ENCODE peak calls at places on chromosomes 5 and 9, in seven cellular contexts. One of them, this sample, is unnamed.

GRCh38 chr5:58922392-58923171 is 339.7 kb downstream of the RAB3C start:
- DNase-seq in adrenal gland: peak
- DNase-seq in ovary: peak
- DNase-seq in H1: no peak
- DNase-seq in uterus: peak
- DNase-seq in stomach: peak
- DNase-seq in thyroid gland: peak
- DNase-seq in this sample: peak

GRCh38 chr5:92836861-92837755 is 743.9 kb downstream of the NR2F1-AS1 start:
- DNase-seq in adrenal gland: no peak
- DNase-seq in ovary: no peak
- DNase-seq in H1: no peak
- DNase-seq in uterus: no peak
- DNase-seq in stomach: no peak
- DNase-seq in thyroid gland: no peak
- DNase-seq in this sample: no peak

GRCh38 chr5:179773686-179774040 is 20.1 kb upstream of the LTC4S start:
- DNase-seq in adrenal gland: no peak
- DNase-seq in ovary: no peak
- DNase-seq in H1: no peak
- DNase-seq in uterus: no peak
- DNase-seq in stomach: no peak
- DNase-seq in thyroid gland: no peak
- DNase-seq in this sample: no peak

GRCh38 chr5:79809743-79810142 is 120.1 kb downstream of the CMYA5 start:
- DNase-seq in adrenal gland: no peak
- DNase-seq in ovary: no peak
- DNase-seq in H1: no peak
- DNase-seq in uterus: no peak
- DNase-seq in stomach: no peak
- DNase-seq in thyroid gland: no peak
- DNase-seq in this sample: no peak

GRCh38 chr9:95211028-95211427 is 106.5 kb downstream of the FANCC start:
- DNase-seq in adrenal gland: no peak
- DNase-seq in ovary: no peak
- DNase-seq in H1: no peak
- DNase-seq in uterus: no peak
- DNase-seq in stomach: no peak
- DNase-seq in thyroid gland: peak
- DNase-seq in this sample: peak

GRCh38 chr5:63401434-63402046 is 560.7 kb downstream of the HTR1A start:
- DNase-seq in adrenal gland: peak
- DNase-seq in ovary: peak
- DNase-seq in H1: peak
- DNase-seq in uterus: peak
- DNase-seq in stomach: peak
- DNase-seq in thyroid gland: peak
- DNase-seq in this sample: peak

GRCh38 chr5:143311428-143311827 is 92.1 kb downstream of the NR3C1 start:
- DNase-seq in adrenal gland: no peak
- DNase-seq in ovary: no peak
- DNase-seq in H1: no peak
- DNase-seq in uterus: no peak
- DNase-seq in stomach: no peak
- DNase-seq in thyroid gland: no peak
- DNase-seq in this sample: no peak

GRCh38 chr9:120336021-120336752 is 243.8 kb downstream of the CDK5RAP2 start:
- DNase-seq in adrenal gland: peak
- DNase-seq in ovary: no peak
- DNase-seq in H1: peak
- DNase-seq in uterus: no peak
- DNase-seq in stomach: peak
- DNase-seq in thyroid gland: peak
- DNase-seq in this sample: no peak

GRCh38 chr5:113186061-113186460 is 209.5 kb downstream of the DCP2 start:
- DNase-seq in adrenal gland: no peak
- DNase-seq in ovary: no peak
- DNase-seq in H1: no peak
- DNase-seq in uterus: no peak
- DNase-seq in stomach: no peak
- DNase-seq in thyroid gland: peak
- DNase-seq in this sample: no peak

GRCh38 chr5:150144876-150145275 is 10.8 kb downstream of the PDGFRB start:
- DNase-seq in adrenal gland: no peak
- DNase-seq in ovary: no peak
- DNase-seq in H1: no peak
- DNase-seq in uterus: no peak
- DNase-seq in stomach: no peak
- DNase-seq in thyroid gland: no peak
- DNase-seq in this sample: no peak

GRCh38 chr5:107378218-107378899 is 292.4 kb downstream of the EFNA5 start:
- DNase-seq in adrenal gland: no peak
- DNase-seq in ovary: no peak
- DNase-seq in H1: no peak
- DNase-seq in uterus: no peak
- DNase-seq in stomach: no peak
- DNase-seq in thyroid gland: no peak
- DNase-seq in this sample: no peak

GRCh38 chr5:64666058-64666457 is 24.2 kb upstream of the SHISAL2B start:
- DNase-seq in adrenal gland: no peak
- DNase-seq in ovary: no peak
- DNase-seq in H1: no peak
- DNase-seq in uterus: no peak
- DNase-seq in stomach: no peak
- DNase-seq in thyroid gland: no peak
- DNase-seq in this sample: no peak

GRCh38 chr9:81535542-81536241 is 153.7 kb downstream of the TLE1 start:
- DNase-seq in adrenal gland: no peak
- DNase-seq in ovary: no peak
- DNase-seq in H1: no peak
- DNase-seq in uterus: no peak
- DNase-seq in stomach: no peak
- DNase-seq in thyroid gland: no peak
- DNase-seq in this sample: no peak

GRCh38 chr9:89375181-89375760 is 57.0 kb downstream of the SECISBP2 start:
- DNase-seq in adrenal gland: peak
- DNase-seq in ovary: no peak
- DNase-seq in H1: no peak
- DNase-seq in uterus: no peak
- DNase-seq in stomach: no peak
- DNase-seq in thyroid gland: peak
- DNase-seq in this sample: no peak

GRCh38 chr5:121156565-121156964 is 692.5 kb downstream of the PRR16 start:
- DNase-seq in adrenal gland: no peak
- DNase-seq in ovary: no peak
- DNase-seq in H1: no peak
- DNase-seq in uterus: no peak
- DNase-seq in stomach: no peak
- DNase-seq in thyroid gland: no peak
- DNase-seq in this sample: no peak

GRCh38 chr9:121765021-121765950 is 113.9 kb downstream of the DAB2IP start:
- DNase-seq in adrenal gland: peak
- DNase-seq in ovary: peak
- DNase-seq in H1: no peak
- DNase-seq in uterus: peak
- DNase-seq in stomach: peak
- DNase-seq in thyroid gland: no peak
- DNase-seq in this sample: peak

GRCh38 chr9:97386733-97387503 is 25.0 kb upstream of the TDRD7 start:
- DNase-seq in adrenal gland: peak
- DNase-seq in ovary: peak
- DNase-seq in H1: peak
- DNase-seq in uterus: peak
- DNase-seq in stomach: peak
- DNase-seq in thyroid gland: peak
- DNase-seq in this sample: peak

GRCh38 chr5:91956738-91957137 is 573.6 kb upstream of the ARRDC3 start:
- DNase-seq in adrenal gland: no peak
- DNase-seq in ovary: no peak
- DNase-seq in H1: no peak
- DNase-seq in uterus: no peak
- DNase-seq in stomach: no peak
- DNase-seq in thyroid gland: no peak
- DNase-seq in this sample: no peak

GRCh38 chr5:39992617-39993203 is 567.9 kb upstream of the DAB2 start:
- DNase-seq in adrenal gland: no peak
- DNase-seq in ovary: no peak
- DNase-seq in H1: no peak
- DNase-seq in uterus: no peak
- DNase-seq in stomach: no peak
- DNase-seq in thyroid gland: peak
- DNase-seq in this sample: no peak

DNA sequence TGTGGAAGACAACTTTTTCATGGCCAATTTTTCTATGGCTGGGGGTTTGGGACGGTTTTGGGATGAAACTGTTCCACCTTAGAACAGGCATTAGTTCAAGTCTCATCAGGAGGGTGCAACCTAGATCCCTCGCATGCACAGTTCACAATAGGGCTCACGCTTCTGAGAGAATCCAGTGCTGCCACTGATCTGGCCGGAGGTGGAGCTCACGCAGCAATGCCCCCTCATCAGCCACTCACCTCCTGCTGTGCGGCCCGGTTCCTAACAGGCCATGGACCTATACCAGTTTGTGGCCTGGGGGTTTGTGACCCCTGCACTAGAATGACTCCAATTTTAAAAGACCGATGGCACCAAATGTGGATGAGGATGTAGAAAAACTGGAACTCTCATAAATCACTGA is 127.2 kb upstream of the IER5L start:
- DNase-seq in adrenal gland: peak
- DNase-seq in ovary: peak
- DNase-seq in H1: no peak
- DNase-seq in uterus: no peak
- DNase-seq in stomach: peak
- DNase-seq in thyroid gland: no peak
- DNase-seq in this sample: no peak
- TF ChIP-seq POLR2A in adrenal gland: no peak
- TF ChIP-seq POLR2A in ovary: no peak
- TF ChIP-seq POLR2A in H1: no peak
- TF ChIP-seq POLR2A in uterus: no peak
- TF ChIP-seq POLR2A in stomach: no peak
- TF ChIP-seq POLR2A in thyroid gland: no peak
- TF ChIP-seq POLR2A in this sample: no peak

GRCh38 chr5:180825768-180826525 is 23.3 kb upstream of the MGAT1 start:
- DNase-seq in adrenal gland: peak
- DNase-seq in ovary: no peak
- DNase-seq in H1: no peak
- DNase-seq in uterus: no peak
- DNase-seq in stomach: peak
- DNase-seq in thyroid gland: peak
- DNase-seq in this sample: peak

GRCh38 chr5:180832638-180833068 is 28.4 kb downstream of the ZFP62 start:
- DNase-seq in adrenal gland: no peak
- DNase-seq in ovary: no peak
- DNase-seq in H1: no peak
- DNase-seq in uterus: no peak
- DNase-seq in stomach: no peak
- DNase-seq in thyroid gland: no peak
- DNase-seq in this sample: no peak

GRCh38 chr5:180831139-180832080 is 28.8 kb upstream of the MGAT1 start:
- DNase-seq in adrenal gland: peak
- DNase-seq in ovary: peak
- DNase-seq in H1: peak
- DNase-seq in uterus: peak
- DNase-seq in stomach: peak
- DNase-seq in thyroid gland: peak
- DNase-seq in this sample: peak

GRCh38 chr5:180829711-180830110 is 27.1 kb upstream of the MGAT1 start:
- DNase-seq in adrenal gland: no peak
- DNase-seq in ovary: no peak
- DNase-seq in H1: no peak
- DNase-seq in uterus: no peak
- DNase-seq in stomach: no peak
- DNase-seq in thyroid gland: no peak
- DNase-seq in this sample: no peak

GRCh38 chr5:180830253-180831138 is 27.9 kb upstream of the MGAT1 start:
- DNase-seq in adrenal gland: peak
- DNase-seq in ovary: peak
- DNase-seq in H1: peak
- DNase-seq in uterus: peak
- DNase-seq in stomach: peak
- DNase-seq in thyroid gland: peak
- DNase-seq in this sample: peak
- TF ChIP-seq POLR2A in adrenal gland: peak
- TF ChIP-seq POLR2A in ovary: peak
- TF ChIP-seq POLR2A in H1: no peak
- TF ChIP-seq POLR2A in uterus: no peak
- TF ChIP-seq POLR2A in stomach: no peak
- TF ChIP-seq POLR2A in thyroid gland: no peak
- TF ChIP-seq POLR2A in this sample: peak

GRCh38 chr5:53422539-53422938 is 57.9 kb upstream of the FST start:
- DNase-seq in adrenal gland: no peak
- DNase-seq in ovary: no peak
- DNase-seq in H1: no peak
- DNase-seq in uterus: no peak
- DNase-seq in stomach: no peak
- DNase-seq in thyroid gland: no peak
- DNase-seq in this sample: no peak
- TF ChIP-seq POLR2A in adrenal gland: no peak
- TF ChIP-seq POLR2A in ovary: no peak
- TF ChIP-seq POLR2A in H1: no peak
- TF ChIP-seq POLR2A in uterus: no peak
- TF ChIP-seq POLR2A in stomach: no peak
- TF ChIP-seq POLR2A in thyroid gland: no peak
- TF ChIP-seq POLR2A in this sample: no peak

DNA sequence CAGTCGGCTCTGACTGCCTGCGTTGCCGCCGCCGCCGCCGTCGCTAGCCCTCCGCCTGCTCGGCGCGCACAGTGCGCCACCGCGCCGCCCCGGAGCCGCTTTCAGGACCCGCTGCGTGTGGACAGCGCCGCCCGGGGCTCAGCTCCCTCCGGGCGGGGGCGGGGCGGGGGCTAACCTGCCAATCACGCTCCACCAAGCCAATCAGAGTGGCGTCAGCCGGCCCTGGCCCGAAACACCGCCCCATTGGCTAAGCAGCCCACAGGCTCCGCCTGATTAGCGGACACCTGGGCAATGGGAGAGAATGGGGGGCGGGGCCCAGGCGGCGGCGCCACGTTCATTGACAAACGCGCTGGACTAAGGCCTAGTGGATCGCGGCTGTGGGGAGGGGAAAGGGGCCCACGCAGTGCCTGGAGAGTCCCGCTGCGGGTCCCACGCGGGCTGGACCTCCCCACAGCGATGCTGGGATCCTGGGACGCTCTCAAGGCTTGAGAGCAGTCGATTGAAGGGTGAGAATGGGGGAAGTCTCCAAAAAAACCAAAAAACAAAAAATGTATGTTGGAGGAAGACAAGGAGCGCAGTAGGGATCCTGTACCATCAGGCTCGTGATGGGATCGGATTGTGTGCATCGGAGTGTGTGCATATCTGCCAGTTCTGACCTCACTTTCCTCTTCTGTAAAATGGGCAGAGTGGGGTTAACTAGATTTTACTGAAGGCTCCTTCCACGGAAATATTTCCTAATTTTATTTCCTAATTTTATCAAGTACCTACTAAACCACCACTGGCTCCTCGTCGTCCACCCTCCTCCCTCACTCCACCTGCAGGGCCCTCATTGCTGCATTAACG is 6.3 kb downstream of the PAX5 start:
- DNase-seq in adrenal gland: peak
- DNase-seq in ovary: peak
- DNase-seq in H1: peak
- DNase-seq in uterus: peak
- DNase-seq in stomach: peak
- DNase-seq in thyroid gland: peak
- DNase-seq in this sample: peak
- TF ChIP-seq POLR2A in adrenal gland: no peak
- TF ChIP-seq POLR2A in ovary: no peak
- TF ChIP-seq POLR2A in H1: no peak
- TF ChIP-seq POLR2A in uterus: no peak
- TF ChIP-seq POLR2A in stomach: no peak
- TF ChIP-seq POLR2A in thyroid gland: no peak
- TF ChIP-seq POLR2A in this sample: no peak

This sample was measured in body of pancreas.